ENCODE peak calls at places on chromosome 2, in ten cellular contexts. Z is right cardiac atrium, A is endothelial cell of umbilical vein, R is GM23338, E is RWPE1, G is PC-3, M is astrocyte, I is epithelial cell of prostate, T is gastrocnemius medialis, K is small intestine. X is an unnamed sample.
A peak's percentile ranks its signal among the peaks of the same experiment; 100 is the strongest.

GRCh38 chr2:182324665-182325064 is 102.2 kb downstream of the PDE1A start:
- DNase-seq in K (no peak), I (no peak), Z (no peak), M (peak; percentile 64), E (no peak), R (no peak), T (no peak), A (peak; percentile 84), G (no peak), X (no peak)

GRCh38 chr2:134307334-134307733 is 53.5 kb downstream of the MGAT5 start:
- DNase-seq in R (no peak), T (no peak), M (no peak), G (no peak), Z (no peak), A (peak; percentile 91), I (no peak), K (no peak), E (no peak), X (no peak)

GRCh38 chr2:202871161-202872141 is at the start of gene ICA1L:
- DNase-seq in I (no peak), E (peak; percentile 46), M (peak; percentile 41), T (peak; percentile 39), A (peak; percentile 68), K (peak; percentile 37), Z (peak; percentile 90), G (peak; percentile 62), R (peak; percentile 78), X (peak; percentile 46)

GRCh38 chr2:186255823-186256222 is 230.2 kb upstream of the ZC3H15 start:
- DNase-seq in K (no peak), T (no peak), Z (no peak), M (no peak), A (peak; percentile 19), E (no peak), I (no peak), G (no peak), R (peak; percentile 94), X (no peak)

GRCh38 chr2:127577503-127577902 is 42.0 kb downstream of the MYO7B start:
- DNase-seq in K (no peak), E (no peak), M (no peak), A (no peak), G (no peak), R (no peak), Z (no peak), T (no peak), I (no peak), X (no peak)

GRCh38 chr2:60925994-60926750 is 44.8 kb downstream of the REL start:
- DNase-seq in G (peak; percentile 42), A (peak; percentile 19), R (peak; percentile 28), E (no peak), T (no peak), M (peak; percentile 20), Z (no peak), I (no peak), K (no peak), X (no peak)

GRCh38 chr2:54770211-54770610 is 46.7 kb downstream of the EML6 start:
- DNase-seq in I (no peak), K (no peak), R (no peak), A (no peak), M (no peak), G (no peak), E (no peak), T (no peak), Z (no peak), X (no peak)

GRCh38 chr2:71815701-71816100 is 332.0 kb downstream of the CYP26B1 start:
- DNase-seq in A (no peak), Z (no peak), E (no peak), M (no peak), I (no peak), R (no peak), G (no peak), T (no peak), K (no peak), X (no peak)

GRCh38 chr2:70087703-70088507 is 628 bp downstream of the PCBP1 start:
- DNase-seq in R (peak; percentile 52), Z (peak; percentile 73), I (no peak), K (peak; percentile 54), G (peak; percentile 41), M (no peak), A (peak; percentile 61), E (no peak), T (peak; percentile 68), X (no peak)

GRCh38 chr2:229051798-229052197 is 219.3 kb downstream of the PID1 start:
- DNase-seq in M (no peak), T (no peak), R (no peak), E (no peak), K (no peak), I (no peak), A (no peak), Z (no peak), G (no peak), X (no peak)

GRCh38 chr2:96205888-96206287 is 2.7 kb downstream of the STARD7 start:
- DNase-seq in K (peak; percentile 61), G (peak; percentile 78), R (no peak), E (peak; percentile 31), M (peak; percentile 59), Z (no peak), A (peak; percentile 62), T (no peak), I (no peak), X (no peak)
- H3K27ac ChIP-seq in K (no peak overlapping the region), G (peak overlapping the region; percentile 35), R (no peak overlapping the region), E (peak overlapping the region; percentile 75), M (no peak overlapping the region), Z (no peak overlapping the region), A (no peak overlapping the region), T (peak overlapping the region; percentile 98), I (peak overlapping the region; percentile 84), X (peak overlapping the region; percentile 13)

GRCh38 chr2:120132691-120133090 is 90.5 kb downstream of the TMEM185B start:
- DNase-seq in E (no peak), G (no peak), A (no peak), M (peak; percentile 12), K (no peak), T (no peak), I (no peak), R (no peak), Z (no peak), X (no peak)

GRCh38 chr2:120133572-120134244 is 89.5 kb downstream of the TMEM185B start:
- DNase-seq in E (no peak), R (no peak), A (peak; percentile 14), I (no peak), G (peak; percentile 24), T (no peak), M (peak; percentile 2), K (no peak), Z (no peak), X (no peak)

GRCh38 chr2:120134263-120134662 is 88.9 kb downstream of the TMEM185B start:
- DNase-seq in T (no peak), Z (no peak), K (no peak), I (peak; percentile 85), R (peak; percentile 39), M (peak; percentile 99), E (peak; percentile 51), A (peak; percentile 89), G (peak; percentile 99), X (no peak)

GRCh38 chr2:120132190-120132589 is 91.0 kb downstream of the TMEM185B start:
- DNase-seq in T (no peak), R (no peak), Z (no peak), G (no peak), A (peak; percentile 94), M (peak; percentile 84), E (no peak), I (no peak), K (no peak), X (no peak)
- H3K27ac ChIP-seq in T (no peak overlapping the region), R (no peak overlapping the region), Z (no peak overlapping the region), G (no peak overlapping the region), A (peak overlapping the region; percentile 82), M (peak overlapping the region; percentile 55), E (no peak overlapping the region), I (no peak overlapping the region), K (no peak overlapping the region), X (no peak overlapping the region)

GRCh38 chr2:196136151-196136550 is 35.2 kb downstream of the STK17B start:
- DNase-seq in M (peak; percentile 24), K (no peak), T (no peak), G (no peak), I (no peak), A (no peak), E (no peak), Z (no peak), R (no peak), X (no peak)
- H3K27ac ChIP-seq in M (no peak overlapping the region), K (no peak overlapping the region), T (no peak overlapping the region), G (no peak overlapping the region), I (no peak overlapping the region), A (no peak overlapping the region), E (no peak overlapping the region), Z (no peak overlapping the region), R (no peak overlapping the region), X (no peak overlapping the region)

DNA sequence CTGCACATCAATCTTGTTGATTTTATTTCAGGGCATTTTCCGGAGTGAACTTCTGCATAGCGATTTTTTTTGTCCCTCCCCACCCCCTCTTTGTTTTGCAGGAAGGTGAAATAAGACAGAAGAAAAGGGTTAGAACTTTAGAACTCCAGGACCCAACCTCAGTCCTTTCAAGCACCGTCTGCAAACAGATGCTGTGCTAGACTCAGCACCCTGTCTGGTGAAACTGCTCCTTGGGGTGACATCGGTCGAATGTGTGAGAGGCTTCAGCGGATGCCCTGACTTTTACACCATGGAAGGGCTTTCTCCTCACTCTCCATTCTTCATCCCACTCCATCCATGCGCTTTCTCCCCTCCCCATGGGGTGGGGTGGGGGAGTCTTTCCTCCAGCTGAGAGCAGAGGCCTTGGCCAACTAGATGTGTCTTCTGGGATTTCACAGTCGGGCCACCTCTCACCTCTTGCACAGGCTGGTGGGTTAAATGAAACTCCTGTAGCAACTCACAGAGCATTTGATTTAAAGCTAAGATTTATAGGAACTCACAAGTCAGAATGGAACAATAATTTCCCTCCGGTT is 43.3 kb upstream of the EDAR start:
- DNase-seq in K (no peak), G (no peak), T (no peak), I (no peak), R (no peak), A (no peak), M (no peak), E (no peak), Z (no peak), X (no peak)
- H3K27ac ChIP-seq in K (peak overlapping the region; percentile 7), G (no peak overlapping the region), T (no peak overlapping the region), I (no peak overlapping the region), R (no peak overlapping the region), A (no peak overlapping the region), M (no peak overlapping the region), E (no peak overlapping the region), Z (no peak overlapping the region), X (peak overlapping the region; percentile 49)

DNA sequence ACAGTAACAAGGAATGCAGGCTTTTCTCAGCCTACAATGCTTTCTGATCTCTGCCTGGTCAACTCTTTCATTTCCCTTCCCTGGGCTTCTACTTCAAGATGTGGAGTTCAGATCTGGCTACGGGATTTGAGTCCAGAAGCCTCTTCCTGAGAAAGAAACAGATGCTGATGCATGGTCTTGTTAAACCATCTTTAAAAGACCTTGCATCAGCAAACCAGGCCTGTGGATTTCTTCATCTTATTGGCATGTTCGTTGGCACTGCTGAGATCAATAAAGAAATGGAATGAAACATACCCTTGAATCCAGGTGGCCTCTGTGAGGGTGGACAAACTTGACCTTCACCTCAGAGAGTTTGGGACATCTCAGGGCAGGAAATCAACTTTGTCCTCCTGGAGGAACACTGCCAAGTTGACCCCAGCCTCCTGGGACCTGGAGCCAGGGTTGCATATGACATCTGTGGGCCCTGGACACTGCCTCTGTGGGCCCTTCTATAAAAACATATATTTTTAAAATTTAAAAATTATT is 21.4 kb downstream of the IGFBP2 start:
- DNase-seq in G (no peak), E (no peak), R (no peak), Z (no peak), M (no peak), T (no peak), I (no peak), A (no peak), K (no peak), X (no peak)
- H3K27ac ChIP-seq in G (no peak overlapping the region), E (peak overlapping the region; percentile 33), R (no peak overlapping the region), Z (no peak overlapping the region), M (no peak overlapping the region), T (no peak overlapping the region), I (no peak overlapping the region), A (no peak overlapping the region), K (no peak overlapping the region), X (no peak overlapping the region)

GRCh38 chr2:216879727-216880508 is 20.1 kb upstream of the TNP1 start:
- DNase-seq in Z (no peak), A (no peak), T (no peak), G (no peak), E (no peak), I (no peak), M (no peak), R (no peak), K (no peak), X (no peak)
- H3K27ac ChIP-seq in Z (no peak overlapping the region), A (no peak overlapping the region), T (peak overlapping the region; percentile 88), G (no peak overlapping the region), E (no peak overlapping the region), I (no peak overlapping the region), M (no peak overlapping the region), R (no peak overlapping the region), K (no peak overlapping the region), X (no peak overlapping the region)